ENCODE peak calls at places on chromosomes 1 and 21, in six cellular contexts. H is lower leg skin, S is A549, Q is endothelial cell, W is GM13976, G is BJ. X is an unnamed sample.

GRCh38 chr1:203327684-203328457 is 22.6 kb downstream of the BTG2 start:
- DNase-seq in H (peak), S (peak), Q (no peak), W (peak), G (no peak), X (no peak)

GRCh38 chr1:54499097-54500029 is 48.7 kb upstream of the ACOT11 start:
- DNase-seq in H (no peak), S (no peak), Q (peak), W (peak), G (no peak), X (peak)

GRCh38 chr1:41870076-41870562 is 48.6 kb downstream of the HIVEP3 start:
- DNase-seq in H (no peak), S (no peak), Q (no peak), W (no peak), G (no peak), X (no peak)

GRCh38 chr1:173175514-173176146 is 31.5 kb downstream of the TNFSF4 start:
- DNase-seq in H (no peak), S (no peak), Q (no peak), W (no peak), G (peak), X (no peak)

GRCh38 chr1:165117482-165117881 is 239.0 kb downstream of the LMX1A start:
- DNase-seq in H (no peak), S (no peak), Q (peak), W (no peak), G (no peak), X (peak)

GRCh38 chr1:155962599-155963211 is 15.6 kb downstream of the ARHGEF2 start:
- DNase-seq in H (no peak), S (no peak), Q (no peak), W (no peak), G (no peak), X (no peak)

GRCh38 chr1:177772621-177773020 is 197.2 kb downstream of the SEC16B start:
- DNase-seq in H (no peak), S (no peak), Q (no peak), W (no peak), G (no peak), X (no peak)

GRCh38 chr1:77282866-77283539 is 1.2 kb downstream of the AK5 start:
- DNase-seq in H (no peak), S (no peak), Q (peak), W (no peak), G (no peak), X (no peak)

GRCh38 chr1:177392336-177392735 is 221.6 kb downstream of the BRINP2 start:
- DNase-seq in H (no peak), S (no peak), Q (no peak), W (no peak), G (no peak), X (no peak)

GRCh38 chr1:45499415-45499769 is 481 bp downstream of the CCDC163 start:
- DNase-seq in H (no peak), S (no peak), Q (peak), W (peak), G (no peak), X (peak)

GRCh38 chr1:234515411-234515810 is 36.4 kb upstream of the TARBP1 start:
- DNase-seq in H (no peak), S (peak), Q (no peak), W (no peak), G (no peak), X (no peak)

GRCh38 chr1:5815716-5816115 is 176.5 kb downstream of the NPHP4 start:
- DNase-seq in H (no peak), S (no peak), Q (no peak), W (no peak), G (no peak), X (no peak)

GRCh38 chr1:169525391-169525790 is 39.6 kb upstream of the SLC19A2 start:
- DNase-seq in H (no peak), S (no peak), Q (no peak), W (no peak), G (no peak), X (no peak)

GRCh38 chr1:225774276-225775147 is 3.1 kb upstream of the SRP9 start:
- DNase-seq in H (no peak), S (no peak), Q (no peak), W (no peak), G (no peak), X (no peak)

GRCh38 chr1:43007377-43008105 is 48.9 kb upstream of the SLC2A1 start:
- DNase-seq in H (peak), S (no peak), Q (peak), W (no peak), G (no peak), X (peak)

GRCh38 chr1:162536511-162536910 is 25.0 kb upstream of the UAP1 start:
- DNase-seq in H (no peak), S (peak), Q (no peak), W (no peak), G (peak), X (no peak)

GRCh38 chr1:243883551-243883950 is 33.5 kb upstream of the AKT3 start:
- DNase-seq in H (no peak), S (no peak), Q (no peak), W (no peak), G (no peak), X (no peak)

GRCh38 chr21:44778499-44778911 is 23.1 kb downstream of the UBE2G2 start:
- DNase-seq in H (no peak), S (no peak), Q (no peak), W (no peak), G (no peak), X (no peak)

GRCh38 chr1:20698195-20698910 is 19.5 kb downstream of the KIF17 start:
- DNase-seq in H (no peak), S (peak), Q (no peak), W (no peak), G (peak), X (no peak)

GRCh38 chr1:222600274-222600673 is 10.5 kb upstream of the TAF1A start:
- DNase-seq in H (no peak), S (peak), Q (no peak), W (no peak), G (no peak), X (no peak)

GRCh38 chr1:10910490-10911273 is 101.8 kb upstream of the TARDBP start:
- DNase-seq in H (no peak), S (no peak), Q (no peak), W (no peak), G (no peak), X (no peak)

GRCh38 chr1:39816431-39817090 is 27.9 kb upstream of the BMP8B start:
- DNase-seq in H (peak), S (peak), Q (peak), W (peak), G (peak), X (peak)

GRCh38 chr21:20016431-20017005 is 981.7 kb upstream of the NCAM2 start:
- DNase-seq in H (no peak), S (no peak), Q (no peak), W (no peak), G (no peak), X (no peak)

GRCh38 chr1:192512426-192513125 is 63.0 kb upstream of the RGS1 start:
- DNase-seq in H (peak), S (no peak), Q (no peak), W (no peak), G (no peak), X (no peak)

GRCh38 chr1:163347106-163347505 is 25.4 kb downstream of the NUF2 start:
- DNase-seq in H (no peak), S (no peak), Q (no peak), W (no peak), G (no peak), X (no peak)

GRCh38 chr1:22500476-22500875 is 48.8 kb downstream of the ZBTB40 start:
- DNase-seq in H (no peak), S (no peak), Q (no peak), W (no peak), G (peak), X (no peak)

GRCh38 chr1:51301152-51301843 is 29.1 kb downstream of the TTC39A start:
- DNase-seq in H (no peak), S (no peak), Q (no peak), W (peak), G (no peak), X (no peak)
- TF ChIP-seq CTCF in H (no peak), S (no peak), Q (no peak), W (no peak), G (no peak), X (no peak)

GRCh38 chr1:25700626-25701025 is 84.0 kb downstream of the MAN1C1 start:
- DNase-seq in H (no peak), S (no peak), Q (peak), W (no peak), G (no peak), X (peak)
- TF ChIP-seq CTCF in H (no peak), S (no peak), Q (peak), W (no peak), G (peak), X (peak)

GRCh38 chr1:7456683-7457082 is 314.4 kb upstream of the VAMP3 start:
- DNase-seq in H (no peak), S (no peak), Q (no peak), W (no peak), G (no peak), X (peak)

GRCh38 chr1:7453038-7453437 is 318.1 kb upstream of the VAMP3 start:
- DNase-seq in H (no peak), S (no peak), Q (no peak), W (no peak), G (no peak), X (no peak)

GRCh38 chr1:7455796-7456568 is 315.1 kb upstream of the VAMP3 start:
- DNase-seq in H (no peak), S (no peak), Q (no peak), W (no peak), G (no peak), X (no peak)

GRCh38 chr1:7454895-7455784 is 316.0 kb upstream of the VAMP3 start:
- DNase-seq in H (no peak), S (no peak), Q (no peak), W (no peak), G (no peak), X (no peak)

GRCh38 chr1:7454052-7454815 is 316.9 kb upstream of the VAMP3 start:
- DNase-seq in H (no peak), S (peak), Q (peak), W (no peak), G (no peak), X (peak)
- TF ChIP-seq CTCF in H (no peak), S (peak), Q (peak), W (no peak), G (peak), X (peak)

GRCh38 chr1:204528241-204528640 is 12.0 kb downstream of the MDM4 start:
- DNase-seq in H (no peak), S (no peak), Q (no peak), W (no peak), G (no peak), X (no peak)

GRCh38 chr1:204528677-204529076 is 12.5 kb downstream of the MDM4 start:
- DNase-seq in H (no peak), S (no peak), Q (no peak), W (no peak), G (no peak), X (no peak)

GRCh38 chr1:204520834-204521709 is 4.9 kb downstream of the MDM4 start:
- DNase-seq in H (no peak), S (no peak), Q (no peak), W (peak), G (no peak), X (no peak)

GRCh38 chr1:204523605-204524215 is 7.5 kb downstream of the MDM4 start:
- DNase-seq in H (no peak), S (peak), Q (no peak), W (no peak), G (no peak), X (no peak)

GRCh38 chr1:204524986-204525385 is 8.8 kb downstream of the MDM4 start:
- DNase-seq in H (no peak), S (no peak), Q (no peak), W (no peak), G (no peak), X (no peak)
- TF ChIP-seq CTCF in H (no peak), S (no peak), Q (no peak), W (no peak), G (no peak), X (no peak)

GRCh38 chr1:227449051-227449450 is 114.3 kb upstream of the ZNF678 start:
- DNase-seq in H (no peak), S (peak), Q (peak), W (peak), G (no peak), X (peak)
- TF ChIP-seq CTCF in H (no peak), S (peak), Q (peak), W (peak), G (peak), X (peak)

X was measured in nephron progenitor cell.